ENCODE peak calls at places on chromosome 2, in six cellular contexts. H is progenitor cell of endocrine pancreas; N is spleen; L is CD4-positive, alpha-beta T cell; X is uterus; M is fibroblast of pulmonary artery. G is an unnamed sample.

GRCh38 chr2:168723494-168723893 is 78.9 kb upstream of the NOSTRIN start:
- DNase-seq in H (no peak), X (no peak), M (no peak), N (no peak), L (no peak), G (no peak)

GRCh38 chr2:230738391-230738811 is 25.8 kb downstream of the CAB39 start:
- DNase-seq in N (no peak), X (no peak), H (no peak), M (peak), L (no peak), G (no peak)

GRCh38 chr2:185215497-185215896 is 523.1 kb upstream of the FSIP2 start:
- DNase-seq in L (no peak), M (no peak), X (no peak), H (no peak), N (no peak), G (no peak)

GRCh38 chr2:71798266-71799012 is 345.1 kb downstream of the DYSF start:
- DNase-seq in M (peak), H (peak), X (no peak), L (no peak), N (peak), G (peak)

GRCh38 chr2:46377287-46377605 is 80.0 kb downstream of the EPAS1 start:
- DNase-seq in X (no peak), H (no peak), N (no peak), L (no peak), M (no peak), G (no peak)

GRCh38 chr2:75647771-75648170 is 1.2 kb downstream of the MRPL19 start:
- DNase-seq in H (no peak), M (peak), X (no peak), N (no peak), L (no peak), G (no peak)

GRCh38 chr2:31693882-31694281 is 113.1 kb upstream of the SRD5A2 start:
- DNase-seq in X (no peak), H (no peak), M (peak), N (no peak), L (no peak), G (no peak)

GRCh38 chr2:120195575-120195974 is 27.6 kb downstream of the TMEM185B start:
- DNase-seq in H (no peak), X (no peak), N (no peak), M (no peak), L (no peak), G (no peak)

GRCh38 chr2:238415036-238415764 is 11.5 kb upstream of the ASB1 start:
- DNase-seq in N (no peak), H (no peak), X (no peak), L (no peak), M (no peak), G (no peak)

GRCh38 chr2:96802721-96803120 is 13.3 kb upstream of the CNNM3 start:
- DNase-seq in L (no peak), X (no peak), H (no peak), M (no peak), N (peak), G (no peak)

GRCh38 chr2:16012029-16012596 is 71.8 kb downstream of the MYCN start:
- DNase-seq in H (no peak), X (no peak), L (no peak), M (no peak), N (no peak), G (no peak)

GRCh38 chr2:219612605-219613286 is 14.7 kb upstream of the SLC4A3 start:
- DNase-seq in X (no peak), H (no peak), L (peak), M (no peak), N (peak), G (no peak)

GRCh38 chr2:143128681-143129580 is at the start of gene ARHGAP15:
- DNase-seq in L (peak), M (no peak), N (peak), H (no peak), X (no peak), G (no peak)

GRCh38 chr2:200471324-200471848 is 38.5 kb downstream of the KCTD18 start:
- DNase-seq in X (no peak), H (no peak), M (peak), L (peak), N (no peak), G (no peak)

GRCh38 chr2:74474899-74475298 is 2.4 kb upstream of the MRPL53 start:
- DNase-seq in L (no peak), H (no peak), N (peak), M (no peak), X (no peak), G (no peak)

DNA sequence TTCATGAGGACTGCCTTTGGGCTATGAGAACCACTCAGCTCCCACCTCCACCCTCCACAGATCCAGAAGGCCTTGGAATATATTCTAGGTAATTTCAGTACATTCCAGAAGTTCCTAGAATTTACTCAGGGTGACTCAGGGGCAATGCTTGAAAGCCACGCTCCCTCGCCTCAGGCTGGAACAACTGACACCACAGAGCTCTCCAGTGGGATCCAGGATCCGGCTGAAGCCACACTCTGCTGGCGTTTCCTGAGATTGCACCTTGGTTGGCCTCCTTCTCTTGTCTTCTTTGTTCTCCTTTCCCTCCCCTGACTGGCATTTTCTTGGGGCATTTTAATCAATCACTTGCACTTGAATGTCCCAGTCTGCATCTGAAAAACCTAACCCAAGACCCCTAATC is 92.6 kb upstream of the KCNE4 start:
- DNase-seq in H (no peak), L (no peak), M (peak), N (no peak), X (no peak), G (peak)
- TF ChIP-seq CTCF in H (peak), L (no peak), M (peak), N (no peak), X (no peak), G (peak)

GRCh38 chr2:153819501-153819900 is 52.2 kb upstream of the GALNT13 start:
- DNase-seq in N (no peak), H (no peak), L (no peak), M (no peak), X (no peak), G (no peak)
- TF ChIP-seq CTCF in N (no peak), H (peak), L (no peak), M (no peak), X (no peak), G (no peak)

GRCh38 chr2:104975371-104975770 is 62.5 kb upstream of the MRPS9 start:
- DNase-seq in L (no peak), N (no peak), M (no peak), X (no peak), H (no peak), G (no peak)

GRCh38 chr2:104982111-104982510 is 55.8 kb upstream of the MRPS9 start:
- DNase-seq in N (no peak), H (no peak), M (no peak), X (no peak), L (no peak), G (no peak)

GRCh38 chr2:104977958-104978357 is 59.9 kb upstream of the MRPS9 start:
- DNase-seq in H (no peak), M (no peak), L (no peak), X (no peak), N (no peak), G (no peak)

GRCh38 chr2:104976603-104977120 is 61.2 kb upstream of the MRPS9 start:
- DNase-seq in N (peak), L (no peak), H (no peak), M (no peak), X (no peak), G (no peak)
- TF ChIP-seq CTCF in N (peak), L (peak), H (no peak), M (no peak), X (no peak), G (no peak)

DNA sequence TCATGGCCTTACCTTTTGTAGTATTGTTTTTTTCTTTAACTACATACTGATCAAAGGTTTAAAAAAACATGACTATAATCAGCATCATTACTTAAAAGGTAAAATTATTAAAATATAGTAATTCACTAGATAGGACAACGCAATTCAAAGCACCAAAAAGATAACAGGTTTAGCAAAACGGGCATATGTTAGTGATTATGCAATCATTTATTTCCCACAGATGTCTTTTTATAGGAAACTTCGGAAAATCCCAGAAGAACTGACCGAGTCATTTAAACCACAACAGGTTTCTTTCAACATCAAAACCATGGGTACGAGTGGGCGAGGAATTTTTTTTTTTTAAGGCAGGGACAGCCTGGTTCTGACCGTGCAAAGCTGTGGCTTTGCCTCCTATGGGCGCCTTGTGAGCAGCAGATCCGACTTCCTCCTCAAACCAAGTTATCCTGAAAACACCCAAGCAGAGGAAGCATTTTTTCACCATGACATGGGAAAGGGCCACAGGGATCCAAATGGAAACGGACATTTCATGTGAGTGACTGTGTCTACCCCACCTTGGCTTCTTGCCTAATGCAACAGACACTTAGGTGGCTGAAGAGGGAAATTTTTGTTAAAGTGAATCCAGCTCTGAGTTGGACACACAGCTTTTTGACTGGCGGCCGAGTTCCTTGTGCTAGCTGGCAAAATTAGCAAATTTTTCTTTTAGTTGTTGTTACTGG is 487.2 kb upstream of the ZEB2 start:
- DNase-seq in L (no peak), N (no peak), M (peak), H (no peak), X (peak), G (peak)
- TF ChIP-seq CTCF in L (no peak), N (no peak), M (peak), H (no peak), X (no peak), G (no peak)

G was measured in HFFc6.